ENCODE peak calls at places on chromosomes 13 and 19, in six cellular contexts. One of them, this sample, is unnamed.

GRCh38 chr19:29667390-29667783 is 2.1 kb downstream of the PLEKHF1 start:
- DNase-seq in GM12891: no peak
- DNase-seq in K562: no peak
- DNase-seq in GM12878: no peak
- DNase-seq in H1: no peak
- DNase-seq in HepG2: no peak
- DNase-seq in this sample: no peak

GRCh38 chr13:99439048-99439447 is 62.2 kb upstream of the TM9SF2 start:
- DNase-seq in GM12891: no peak
- DNase-seq in K562: no peak
- DNase-seq in GM12878: no peak
- DNase-seq in H1: no peak
- DNase-seq in HepG2: no peak
- DNase-seq in this sample: no peak

GRCh38 chr19:18049390-18049789 is 37.3 kb downstream of the IL12RB1 start:
- DNase-seq in GM12891: no peak
- DNase-seq in K562: no peak
- DNase-seq in GM12878: no peak
- DNase-seq in H1: no peak
- DNase-seq in HepG2: no peak
- DNase-seq in this sample: no peak

GRCh38 chr13:32309812-32310706 is 5.1 kb downstream of the ZAR1L start:
- DNase-seq in GM12891: peak
- DNase-seq in K562: peak
- DNase-seq in GM12878: no peak
- DNase-seq in H1: peak
- DNase-seq in HepG2: peak
- DNase-seq in this sample: no peak

GRCh38 chr19:51726049-51726448 is 2.3 kb upstream of the HAS1 start:
- DNase-seq in GM12891: no peak
- DNase-seq in K562: peak
- DNase-seq in GM12878: no peak
- DNase-seq in H1: no peak
- DNase-seq in HepG2: no peak
- DNase-seq in this sample: no peak

GRCh38 chr13:33610471-33611015 is 207.4 kb upstream of the RFC3 start:
- DNase-seq in GM12891: no peak
- DNase-seq in K562: peak
- DNase-seq in GM12878: no peak
- DNase-seq in H1: peak
- DNase-seq in HepG2: peak
- DNase-seq in this sample: no peak

GRCh38 chr19:31316201-31316951 is 32.9 kb downstream of the TSHZ3 start:
- DNase-seq in GM12891: no peak
- DNase-seq in K562: no peak
- DNase-seq in GM12878: no peak
- DNase-seq in H1: no peak
- DNase-seq in HepG2: no peak
- DNase-seq in this sample: no peak

GRCh38 chr13:101795460-101795859 is 343.0 kb downstream of the ITGBL1 start:
- DNase-seq in GM12891: no peak
- DNase-seq in K562: no peak
- DNase-seq in GM12878: no peak
- DNase-seq in H1: no peak
- DNase-seq in HepG2: no peak
- DNase-seq in this sample: no peak

GRCh38 chr13:98524391-98524790 is 52.5 kb downstream of the STK24 start:
- DNase-seq in GM12891: no peak
- DNase-seq in K562: no peak
- DNase-seq in GM12878: no peak
- DNase-seq in H1: no peak
- DNase-seq in HepG2: no peak
- DNase-seq in this sample: no peak

GRCh38 chr13:79516590-79516989 is 35.6 kb downstream of the NDFIP2 start:
- DNase-seq in GM12891: no peak
- DNase-seq in K562: no peak
- DNase-seq in GM12878: no peak
- DNase-seq in H1: no peak
- DNase-seq in HepG2: no peak
- DNase-seq in this sample: no peak

GRCh38 chr13:86298741-86299140 is 499.5 kb upstream of the SLITRK6 start:
- DNase-seq in GM12891: no peak
- DNase-seq in K562: no peak
- DNase-seq in GM12878: no peak
- DNase-seq in H1: no peak
- DNase-seq in HepG2: no peak
- DNase-seq in this sample: no peak

GRCh38 chr19:10209305-10209704 is 14.6 kb upstream of the DNMT1 start:
- DNase-seq in GM12891: no peak
- DNase-seq in K562: no peak
- DNase-seq in GM12878: no peak
- DNase-seq in H1: no peak
- DNase-seq in HepG2: no peak
- DNase-seq in this sample: no peak

GRCh38 chr13:60642552-60642951 is 245.5 kb downstream of the TDRD3 start:
- DNase-seq in GM12891: no peak
- DNase-seq in K562: no peak
- DNase-seq in GM12878: no peak
- DNase-seq in H1: no peak
- DNase-seq in HepG2: no peak
- DNase-seq in this sample: no peak

GRCh38 chr13:26476111-26476743 is 81.3 kb upstream of the WASF3 start:
- DNase-seq in GM12891: no peak
- DNase-seq in K562: no peak
- DNase-seq in GM12878: no peak
- DNase-seq in H1: peak
- DNase-seq in HepG2: peak
- DNase-seq in this sample: no peak

GRCh38 chr19:46970815-46971214 is 48.8 kb upstream of the NPAS1 start:
- DNase-seq in GM12891: no peak
- DNase-seq in K562: no peak
- DNase-seq in GM12878: no peak
- DNase-seq in H1: no peak
- DNase-seq in HepG2: no peak
- DNase-seq in this sample: no peak

GRCh38 chr19:17865364-17866311 is 5.9 kb downstream of the RPL18A start:
- DNase-seq in GM12891: no peak
- DNase-seq in K562: peak
- DNase-seq in GM12878: no peak
- DNase-seq in H1: peak
- DNase-seq in HepG2: no peak
- DNase-seq in this sample: no peak

GRCh38 chr13:51451467-51452390 is 1.1 kb downstream of the INTS6 start:
- DNase-seq in GM12891: no peak
- DNase-seq in K562: peak
- DNase-seq in GM12878: no peak
- DNase-seq in H1: peak
- DNase-seq in HepG2: peak
- DNase-seq in this sample: peak
- TF ChIP-seq POLR2A in GM12891: no peak
- TF ChIP-seq POLR2A in K562: peak
- TF ChIP-seq POLR2A in GM12878: peak
- TF ChIP-seq POLR2A in H1: peak
- TF ChIP-seq POLR2A in HepG2: no peak
- TF ChIP-seq POLR2A in this sample: no peak

GRCh38 chr19:33250500-33250899 is 24.9 kb upstream of the SLC7A10 start:
- DNase-seq in GM12891: no peak
- DNase-seq in K562: no peak
- DNase-seq in GM12878: no peak
- DNase-seq in H1: no peak
- DNase-seq in HepG2: no peak
- DNase-seq in this sample: no peak

GRCh38 chr19:33249740-33250366 is 24.2 kb upstream of the SLC7A10 start:
- DNase-seq in GM12891: no peak
- DNase-seq in K562: no peak
- DNase-seq in GM12878: no peak
- DNase-seq in H1: no peak
- DNase-seq in HepG2: no peak
- DNase-seq in this sample: no peak

GRCh38 chr19:33248104-33248503 is 22.5 kb upstream of the SLC7A10 start:
- DNase-seq in GM12891: no peak
- DNase-seq in K562: no peak
- DNase-seq in GM12878: no peak
- DNase-seq in H1: no peak
- DNase-seq in HepG2: no peak
- DNase-seq in this sample: no peak

GRCh38 chr19:33248553-33248953 is 22.9 kb upstream of the SLC7A10 start:
- DNase-seq in GM12891: no peak
- DNase-seq in K562: no peak
- DNase-seq in GM12878: no peak
- DNase-seq in H1: no peak
- DNase-seq in HepG2: peak
- DNase-seq in this sample: no peak

DNA sequence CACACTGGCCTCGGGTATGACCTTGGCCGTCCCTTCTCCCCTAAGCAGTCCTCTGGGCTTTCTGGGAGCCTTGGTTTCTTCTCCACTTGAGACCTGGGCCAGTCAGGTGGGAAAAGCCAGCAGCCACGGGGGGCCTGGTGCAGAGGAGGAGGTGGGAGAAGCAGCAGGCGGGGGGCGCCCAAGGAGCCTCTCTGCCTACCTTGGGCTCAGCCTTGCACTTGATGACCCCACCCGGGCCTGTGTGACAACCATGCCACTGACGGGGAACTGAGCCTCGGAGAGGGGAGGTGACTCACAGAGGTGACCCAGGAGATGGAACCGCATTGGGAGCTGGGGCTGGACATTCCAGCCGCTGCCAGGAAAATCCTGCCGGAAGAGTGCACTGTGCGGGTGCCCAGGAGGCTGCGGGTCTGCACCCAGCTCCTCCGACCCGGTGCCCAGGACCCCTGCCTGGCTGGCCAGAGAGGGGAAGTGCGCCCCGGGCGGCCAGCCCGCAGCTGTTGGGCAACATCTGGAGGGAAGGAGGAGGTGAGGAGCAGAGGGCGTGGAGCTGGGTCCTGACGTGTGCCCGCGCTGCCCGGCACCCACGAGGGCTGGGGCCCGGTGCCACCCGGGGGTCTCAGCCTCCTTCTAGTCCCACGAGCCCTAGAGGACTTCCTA is 23.4 kb upstream of the SLC7A10 start:
- DNase-seq in GM12891: no peak
- DNase-seq in K562: no peak
- DNase-seq in GM12878: no peak
- DNase-seq in H1: no peak
- DNase-seq in HepG2: peak
- DNase-seq in this sample: no peak
- TF ChIP-seq TAF1 in GM12891: no peak
- TF ChIP-seq TAF1 in K562: no peak
- TF ChIP-seq TAF1 in GM12878: no peak
- TF ChIP-seq TAF1 in H1: no peak
- TF ChIP-seq TAF1 in HepG2: no peak
- TF ChIP-seq TAF1 in this sample: no peak

GRCh38 chr19:45091031-45091918 is 1.7 kb upstream of the PPP1R37 start:
- DNase-seq in GM12891: peak
- DNase-seq in K562: peak
- DNase-seq in GM12878: peak
- DNase-seq in H1: peak
- DNase-seq in HepG2: no peak
- DNase-seq in this sample: peak

GRCh38 chr19:45090598-45090997 is 2.4 kb upstream of the PPP1R37 start:
- DNase-seq in GM12891: no peak
- DNase-seq in K562: no peak
- DNase-seq in GM12878: no peak
- DNase-seq in H1: no peak
- DNase-seq in HepG2: no peak
- DNase-seq in this sample: no peak

GRCh38 chr19:45094707-45095106 is 1.7 kb downstream of the PPP1R37 start:
- DNase-seq in GM12891: no peak
- DNase-seq in K562: no peak
- DNase-seq in GM12878: no peak
- DNase-seq in H1: no peak
- DNase-seq in HepG2: no peak
- DNase-seq in this sample: no peak

GRCh38 chr19:45094158-45094557 is 1.2 kb downstream of the PPP1R37 start:
- DNase-seq in GM12891: no peak
- DNase-seq in K562: no peak
- DNase-seq in GM12878: no peak
- DNase-seq in H1: no peak
- DNase-seq in HepG2: no peak
- DNase-seq in this sample: no peak

DNA sequence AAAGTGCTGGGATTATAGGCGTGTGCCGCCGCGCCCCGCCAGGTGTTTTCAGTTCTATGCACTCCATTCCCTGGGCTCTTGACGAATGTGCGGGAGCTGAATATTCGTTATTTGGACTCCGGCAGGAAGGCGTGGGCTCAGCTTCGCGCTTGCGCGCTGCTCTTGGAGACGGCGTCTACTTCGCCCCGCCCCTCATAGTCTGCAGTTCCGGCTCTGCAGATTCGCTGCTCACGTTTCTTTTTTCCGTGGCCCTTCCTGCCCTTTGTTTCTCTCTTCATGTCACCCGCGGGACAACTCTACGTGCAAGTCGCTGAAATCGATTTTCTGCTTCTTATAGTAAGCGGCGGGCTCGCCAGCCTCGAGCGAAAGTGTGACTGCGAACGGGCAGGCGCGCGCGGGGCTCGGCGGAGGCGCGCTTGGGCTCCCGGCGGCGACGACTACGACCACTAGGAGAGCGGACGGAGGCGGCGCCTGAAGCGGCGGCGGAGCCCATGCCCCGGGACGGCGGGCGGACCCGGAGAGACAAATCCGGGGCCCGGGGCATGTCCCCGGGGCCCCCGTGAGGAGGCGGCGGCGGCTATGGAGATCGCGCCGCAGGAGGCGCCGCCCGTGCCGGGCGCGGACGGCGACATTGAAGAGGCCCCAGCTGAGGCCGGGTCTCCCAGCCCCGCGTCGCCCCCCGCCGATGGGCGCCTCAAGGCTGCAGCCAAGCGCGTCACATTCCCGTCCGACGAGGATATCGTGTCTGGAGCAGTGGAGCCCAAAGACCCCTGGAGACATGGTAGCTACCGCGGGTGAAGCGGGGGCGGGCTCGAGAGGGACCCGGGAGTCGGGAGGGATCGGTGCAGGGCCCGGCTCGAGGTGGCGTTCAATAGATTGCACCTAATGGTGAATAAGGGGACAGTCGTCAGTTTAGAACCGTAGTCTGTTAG is at the start of gene PPP1R37:
- DNase-seq in GM12891: peak
- DNase-seq in K562: peak
- DNase-seq in GM12878: peak
- DNase-seq in H1: peak
- DNase-seq in HepG2: peak
- DNase-seq in this sample: peak
- TF ChIP-seq POLR2A in GM12891: no peak
- TF ChIP-seq POLR2A in K562: peak
- TF ChIP-seq POLR2A in GM12878: peak
- TF ChIP-seq POLR2A in H1: no peak
- TF ChIP-seq POLR2A in HepG2: peak
- TF ChIP-seq POLR2A in this sample: peak

DNA sequence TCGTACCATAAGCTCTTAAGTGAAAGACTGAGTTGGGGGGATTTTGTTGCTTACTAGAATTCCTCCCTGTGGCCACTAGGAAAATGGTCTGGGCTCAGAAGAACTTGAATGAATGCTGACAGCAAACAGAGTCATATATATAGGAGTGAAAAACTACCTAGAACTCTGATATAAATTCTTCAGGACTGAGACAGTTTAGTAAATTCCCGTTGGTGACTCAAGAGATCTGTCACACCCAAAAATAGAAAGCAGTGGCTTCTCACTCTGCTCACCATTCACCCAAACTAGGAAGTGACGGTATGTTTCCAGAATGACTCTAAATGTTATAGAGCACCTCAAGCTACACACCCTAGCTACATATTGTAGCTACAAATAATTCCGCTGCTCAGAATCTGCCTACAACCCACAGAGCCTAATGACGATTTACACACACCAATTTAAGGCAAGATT is 116.2 kb downstream of the TBC1D4 start:
- DNase-seq in GM12891: no peak
- DNase-seq in K562: no peak
- DNase-seq in GM12878: peak
- DNase-seq in H1: no peak
- DNase-seq in HepG2: no peak
- DNase-seq in this sample: no peak
- TF ChIP-seq TAF1 in GM12891: peak
- TF ChIP-seq TAF1 in K562: no peak
- TF ChIP-seq TAF1 in GM12878: no peak
- TF ChIP-seq TAF1 in H1: no peak
- TF ChIP-seq TAF1 in HepG2: no peak
- TF ChIP-seq TAF1 in this sample: no peak